ENCODE peak calls at places on chromosome 2, in four cellular contexts. J, Q, B and T are unnamed samples.

GRCh38 chr2:226478121-226478809 is 321.4 kb downstream of the IRS1 start:
- DNase-seq in J (no peak), Q (peak; percentile 79), B (no peak), T (no peak)

GRCh38 chr2:159209341-159210306 is 76.9 kb downstream of the WDSUB1 start:
- DNase-seq in J (no peak), Q (peak; percentile 63), B (no peak), T (no peak)

GRCh38 chr2:667332-668000 is 9.7 kb downstream of the TMEM18 start:
- DNase-seq in J (no peak), Q (no peak), B (no peak), T (no peak)

GRCh38 chr2:139529045-139529444 is 748.9 kb upstream of the NXPH2 start:
- DNase-seq in J (no peak), Q (no peak), B (no peak), T (no peak)

GRCh38 chr2:209681201-209681735 is 90.4 kb upstream of the UNC80 start:
- DNase-seq in J (no peak), Q (no peak), B (no peak), T (no peak)

GRCh38 chr2:14220101-14220500 is 412.4 kb upstream of the LRATD1 start:
- DNase-seq in J (no peak), Q (no peak), B (no peak), T (no peak)

GRCh38 chr2:69608109-69608508 is 35.4 kb downstream of the AAK1 start:
- DNase-seq in J (no peak), Q (no peak), B (no peak), T (no peak)

GRCh38 chr2:70944291-70944690 is 8.6 kb downstream of the ATP6V1B1 start:
- DNase-seq in J (no peak), Q (peak; percentile 53), B (no peak), T (no peak)

GRCh38 chr2:29455202-29455885 is 340.1 kb downstream of the CLIP4 start:
- DNase-seq in J (no peak), Q (no peak), B (no peak), T (no peak)

GRCh38 chr2:160220545-160221009 is 20.5 kb upstream of the ITGB6 start:
- DNase-seq in J (no peak), Q (no peak), B (no peak), T (no peak)

GRCh38 chr2:130726614-130727180 is 2.2 kb upstream of the GPR148 start:
- DNase-seq in J (no peak), Q (no peak), B (no peak), T (no peak)

GRCh38 chr2:130303142-130303541 is 39.6 kb upstream of the IMP4 start:
- DNase-seq in J (no peak), Q (no peak), B (no peak), T (no peak)

GRCh38 chr2:70959851-70960832 is 18.3 kb upstream of the ANKRD53 start:
- DNase-seq in J (no peak), Q (peak; percentile 56), B (no peak), T (no peak)

GRCh38 chr2:7919510-7919909 is 762.3 kb upstream of the ID2 start:
- DNase-seq in J (peak; percentile 58), Q (no peak), B (no peak), T (no peak)

GRCh38 chr2:177265386-177265690 is 811 bp upstream of the NFE2L2 start:
- DNase-seq in J (peak; percentile 88), Q (no peak), B (no peak), T (no peak)

GRCh38 chr2:64288932-64289655 is 144.9 kb upstream of the PELI1 start:
- DNase-seq in J (no peak), Q (no peak), B (no peak), T (no peak)